ENCODE peak calls at places on chromosomes 11 and 22, in four cellular contexts. One of them, this sample, is unnamed. For H3K36me3, the result is how much of the 10 kb centered on the place peaks cover.

GRCh38 chr11:79864882-79865281 is 424.1 kb upstream of the TENM4 start:
- DNase-seq in mesendoderm: no peak
- DNase-seq in heart left ventricle: no peak
- DNase-seq in GM23248: no peak
- DNase-seq in this sample: no peak

GRCh38 chr11:69490516-69490915 is 9.1 kb downstream of the LINC01488 start:
- DNase-seq in GM23248: no peak
- DNase-seq in mesendoderm: no peak
- DNase-seq in heart left ventricle: peak
- DNase-seq in this sample: peak

GRCh38 chr11:1356007-1356435 is 33.7 kb upstream of the BRSK2 start:
- DNase-seq in heart left ventricle: no peak
- DNase-seq in mesendoderm: no peak
- DNase-seq in GM23248: no peak
- DNase-seq in this sample: no peak

GRCh38 chr11:30586251-30587144 is at the start of gene MPPED2:
- DNase-seq in GM23248: peak
- DNase-seq in heart left ventricle: peak
- DNase-seq in mesendoderm: peak
- DNase-seq in this sample: peak

GRCh38 chr11:88384004-88384677 is 46.6 kb upstream of the CTSC start:
- DNase-seq in GM23248: peak
- DNase-seq in mesendoderm: no peak
- DNase-seq in heart left ventricle: no peak
- DNase-seq in this sample: no peak

GRCh38 chr11:17388609-17389204 is at the start of gene KCNJ11:
- DNase-seq in GM23248: no peak
- DNase-seq in heart left ventricle: no peak
- DNase-seq in mesendoderm: peak
- DNase-seq in this sample: no peak

GRCh38 chr11:12284321-12285050 is 92.9 kb upstream of the PARVA start:
- DNase-seq in heart left ventricle: no peak
- DNase-seq in GM23248: peak
- DNase-seq in mesendoderm: no peak
- DNase-seq in this sample: peak

GRCh38 chr11:48033918-48034341 is 53.6 kb downstream of the PTPRJ start:
- DNase-seq in heart left ventricle: no peak
- DNase-seq in mesendoderm: no peak
- DNase-seq in GM23248: no peak
- DNase-seq in this sample: no peak

GRCh38 chr11:5420993-5421392 is 918 bp upstream of the OR51Q1 start:
- DNase-seq in GM23248: no peak
- DNase-seq in mesendoderm: no peak
- DNase-seq in heart left ventricle: no peak
- DNase-seq in this sample: no peak

GRCh38 chr11:25758145-25758661 is 573.7 kb upstream of the ANO3 start:
- DNase-seq in heart left ventricle: no peak
- DNase-seq in GM23248: no peak
- DNase-seq in mesendoderm: no peak
- DNase-seq in this sample: no peak

GRCh38 chr11:65504671-65505433 is 6.0 kb downstream of the MALAT1 start:
- DNase-seq in mesendoderm: peak
- DNase-seq in GM23248: peak
- DNase-seq in heart left ventricle: peak
- DNase-seq in this sample: no peak

GRCh38 chr11:12785901-12786300 is 111.7 kb downstream of the TEAD1 start:
- DNase-seq in mesendoderm: no peak
- DNase-seq in heart left ventricle: no peak
- DNase-seq in GM23248: no peak
- DNase-seq in this sample: no peak

GRCh38 chr22:23705358-23705757 is 14.5 kb downstream of the RGL4 start:
- DNase-seq in mesendoderm: no peak
- DNase-seq in GM23248: no peak
- DNase-seq in heart left ventricle: no peak
- DNase-seq in this sample: no peak

GRCh38 chr11:325796-326591 is 5.3 kb upstream of the IFITM3 start:
- DNase-seq in mesendoderm: no peak
- DNase-seq in GM23248: no peak
- DNase-seq in heart left ventricle: no peak
- DNase-seq in this sample: no peak

GRCh38 chr11:125404811-125405481 is 91.1 kb downstream of the FEZ1 start:
- DNase-seq in GM23248: peak
- DNase-seq in heart left ventricle: peak
- DNase-seq in mesendoderm: peak
- DNase-seq in this sample: peak
- H3K27ac ChIP-seq in GM23248: no peak
- H3K27ac ChIP-seq in heart left ventricle: no peak
- H3K27ac ChIP-seq in mesendoderm: no peak
- H3K27ac ChIP-seq in this sample: no peak

GRCh38 chr22:42993651-42994275 is 21.2 kb downstream of the PACSIN2 start:
- DNase-seq in mesendoderm: no peak
- DNase-seq in heart left ventricle: no peak
- DNase-seq in GM23248: peak
- DNase-seq in this sample: no peak
- H3K4me3 ChIP-seq in mesendoderm: no peak
- H3K4me3 ChIP-seq in heart left ventricle: no peak
- H3K4me3 ChIP-seq in GM23248: peak
- H3K4me3 ChIP-seq in this sample: no peak

GRCh38 chr11:75450826-75451783 is 18.1 kb upstream of the KLHL35 start:
- DNase-seq in heart left ventricle: no peak
- DNase-seq in mesendoderm: peak
- DNase-seq in GM23248: no peak
- DNase-seq in this sample: no peak

GRCh38 chr11:75453916-75454655 is 21.1 kb upstream of the KLHL35 start:
- DNase-seq in mesendoderm: no peak
- DNase-seq in GM23248: peak
- DNase-seq in heart left ventricle: no peak
- DNase-seq in this sample: no peak

GRCh38 chr11:75454987-75455386 is 22.0 kb upstream of the KLHL35 start:
- DNase-seq in mesendoderm: no peak
- DNase-seq in heart left ventricle: no peak
- DNase-seq in GM23248: no peak
- DNase-seq in this sample: no peak

GRCh38 chr11:75461136-75461535 is 28.1 kb upstream of the KLHL35 start:
- DNase-seq in heart left ventricle: no peak
- DNase-seq in mesendoderm: no peak
- DNase-seq in GM23248: peak
- DNase-seq in this sample: no peak

GRCh38 chr11:75456596-75456995 is 23.6 kb upstream of the KLHL35 start:
- DNase-seq in heart left ventricle: no peak
- DNase-seq in GM23248: no peak
- DNase-seq in mesendoderm: no peak
- DNase-seq in this sample: no peak
- H3K36me3 ChIP-seq in heart left ventricle: under half
- H3K36me3 ChIP-seq in GM23248: under half
- H3K36me3 ChIP-seq in mesendoderm: under half
- H3K36me3 ChIP-seq in this sample: under half

GRCh38 chr11:9266132-9266736 is 1.1 kb upstream of the DENND5A start:
- DNase-seq in GM23248: no peak
- DNase-seq in heart left ventricle: no peak
- DNase-seq in mesendoderm: no peak
- DNase-seq in this sample: no peak

GRCh38 chr11:9263840-9264380 is 1.2 kb downstream of the DENND5A start:
- DNase-seq in GM23248: peak
- DNase-seq in mesendoderm: no peak
- DNase-seq in heart left ventricle: no peak
- DNase-seq in this sample: no peak

GRCh38 chr11:9266926-9267325 is 1.8 kb upstream of the DENND5A start:
- DNase-seq in heart left ventricle: no peak
- DNase-seq in GM23248: no peak
- DNase-seq in mesendoderm: no peak
- DNase-seq in this sample: no peak

GRCh38 chr11:9264381-9265210 is 554 bp downstream of the DENND5A start:
- DNase-seq in heart left ventricle: peak
- DNase-seq in GM23248: peak
- DNase-seq in mesendoderm: peak
- DNase-seq in this sample: no peak

GRCh38 chr11:9265211-9266131 is at the start of gene DENND5A:
- DNase-seq in heart left ventricle: peak
- DNase-seq in mesendoderm: peak
- DNase-seq in GM23248: peak
- DNase-seq in this sample: peak
- H3K27ac ChIP-seq in heart left ventricle: peak
- H3K27ac ChIP-seq in mesendoderm: peak
- H3K27ac ChIP-seq in GM23248: peak
- H3K27ac ChIP-seq in this sample: peak

DNA sequence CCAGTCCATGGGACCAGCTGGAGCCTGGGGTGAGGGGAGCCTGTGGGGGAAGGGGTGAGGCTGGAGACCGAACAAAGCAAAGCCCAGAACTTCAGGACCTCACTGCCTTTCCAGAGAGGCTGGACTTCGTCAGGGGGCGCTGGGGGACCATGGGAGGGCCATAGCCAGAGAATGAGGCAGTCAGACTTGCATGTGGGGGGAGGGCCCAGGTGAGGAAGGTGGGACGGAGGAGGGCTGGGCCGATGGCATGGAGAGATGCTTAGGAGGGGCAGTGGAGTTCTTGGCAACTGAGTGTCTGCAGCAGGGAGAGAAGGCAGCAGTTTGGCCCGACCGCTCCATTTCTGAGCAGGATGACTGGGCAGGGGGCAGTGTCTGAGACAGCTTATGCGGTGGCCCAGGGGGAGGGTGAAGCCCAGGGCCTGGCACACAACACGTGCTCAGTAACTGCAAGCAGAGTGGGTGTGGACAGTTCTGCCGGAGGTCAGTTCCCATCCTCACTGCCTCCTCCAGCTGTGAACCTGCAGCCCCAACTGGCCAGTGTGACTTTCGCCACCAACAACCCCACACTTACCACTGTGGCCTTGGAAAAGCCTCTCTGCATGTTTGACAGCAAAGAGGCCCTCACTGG is 796 bp downstream of the UPK3A start:
- DNase-seq in GM23248: no peak
- DNase-seq in mesendoderm: peak
- DNase-seq in heart left ventricle: no peak
- DNase-seq in this sample: no peak
- H3K4me3 ChIP-seq in GM23248: no peak
- H3K4me3 ChIP-seq in mesendoderm: no peak
- H3K4me3 ChIP-seq in heart left ventricle: no peak
- H3K4me3 ChIP-seq in this sample: no peak

DNA sequence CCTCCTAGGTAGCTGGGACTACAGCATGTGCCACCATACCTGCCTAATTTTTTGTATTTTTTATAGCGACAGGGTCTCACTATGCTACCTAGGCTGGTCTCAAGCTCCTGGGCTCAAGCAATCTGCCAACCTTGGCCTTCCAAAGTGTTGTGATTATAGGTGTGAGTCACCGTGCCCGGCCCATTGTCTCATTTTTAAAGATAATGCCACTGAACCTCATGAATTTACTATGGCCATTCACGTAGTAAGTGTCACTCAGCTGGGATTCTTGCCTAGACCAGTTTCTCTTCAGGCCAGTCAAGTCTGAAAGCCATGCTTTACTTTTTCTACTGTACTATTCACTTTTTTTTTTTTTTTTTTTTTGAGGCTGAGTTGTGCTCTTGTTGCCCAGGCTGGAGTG is 22.4 kb downstream of the DEPDC5 start:
- DNase-seq in mesendoderm: no peak
- DNase-seq in heart left ventricle: no peak
- DNase-seq in GM23248: no peak
- DNase-seq in this sample: no peak
- H3K36me3 ChIP-seq in mesendoderm: under half
- H3K36me3 ChIP-seq in heart left ventricle: half or more
- H3K36me3 ChIP-seq in GM23248: under half
- H3K36me3 ChIP-seq in this sample: under half

GRCh38 chr11:134801526-134801925 is 389.5 kb upstream of the B3GAT1 start:
- DNase-seq in heart left ventricle: no peak
- DNase-seq in mesendoderm: peak
- DNase-seq in GM23248: no peak
- DNase-seq in this sample: no peak
- H3K27ac ChIP-seq in heart left ventricle: no peak
- H3K27ac ChIP-seq in mesendoderm: no peak
- H3K27ac ChIP-seq in GM23248: no peak
- H3K27ac ChIP-seq in this sample: no peak